ENCODE peak calls at places on chromosomes 2 and 18, in seven cellular contexts. N is A549, H is heart right ventricle, Z is fibroblast of the aortic adventitia, P is heart left ventricle, A is NB4, V is AG10803. X is an unnamed sample.

GRCh38 chr2:226669905-226670304 is 129.7 kb downstream of the IRS1 start:
- DNase-seq in N (no peak), H (no peak), Z (no peak), A (peak; percentile 28), P (no peak), V (no peak), X (no peak)

GRCh38 chr2:130756721-130757195 is 1.4 kb downstream of the AMER3 start:
- DNase-seq in Z (no peak), A (no peak), P (no peak), V (no peak), H (no peak), N (no peak), X (no peak)

GRCh38 chr2:171864357-171864985 is 29.6 kb downstream of the SLC25A12 start:
- DNase-seq in V (no peak), H (peak; percentile 19), A (no peak), P (peak; percentile 35), N (no peak), Z (no peak), X (no peak)

GRCh38 chr2:161207941-161208340 is 47.7 kb downstream of the TANK start:
- DNase-seq in A (no peak), Z (no peak), V (no peak), H (no peak), P (no peak), N (no peak), X (peak; percentile 26)

GRCh38 chr2:229275506-229275905 is 4.4 kb upstream of the PID1 start:
- DNase-seq in A (no peak), N (no peak), H (no peak), P (no peak), V (peak; percentile 56), Z (no peak), X (no peak)

GRCh38 chr2:29516767-29517166 is 401.6 kb downstream of the CLIP4 start:
- DNase-seq in Z (no peak), N (no peak), V (no peak), P (no peak), H (no peak), A (no peak), X (no peak)

GRCh38 chr2:152594022-152594712 is 123.1 kb downstream of the PRPF40A start:
- DNase-seq in A (peak; percentile 33), N (no peak), Z (no peak), H (peak; percentile 43), P (peak; percentile 47), V (peak; percentile 45), X (no peak)

GRCh38 chr2:94870392-94871225 is 621 bp upstream of the TEKT4 start:
- DNase-seq in N (no peak), A (peak; percentile 33), Z (no peak), P (peak; percentile 17), H (no peak), V (no peak), X (no peak)

GRCh38 chr2:212416126-212416525 is 122.5 kb downstream of the ERBB4 start:
- DNase-seq in P (no peak), V (no peak), N (no peak), Z (no peak), H (no peak), A (no peak), X (no peak)

GRCh38 chr2:54660752-54661151 is 62.7 kb upstream of the EML6 start:
- DNase-seq in N (no peak), H (no peak), V (no peak), Z (no peak), P (no peak), A (no peak), X (no peak)

GRCh38 chr2:239722760-239723448 is 302.2 kb downstream of the NDUFA10 start:
- DNase-seq in Z (no peak), N (no peak), V (no peak), A (no peak), P (no peak), H (peak; percentile 2), X (no peak)

GRCh38 chr2:237345891-237346640 is 67.9 kb downstream of the COL6A3 start:
- DNase-seq in V (peak; percentile 68), Z (peak; percentile 38), P (no peak), A (peak; percentile 12), H (no peak), N (no peak), X (peak; percentile 23)

GRCh38 chr2:232491139-232491780 is 3.6 kb upstream of the ECEL1 start:
- DNase-seq in Z (no peak), V (no peak), P (peak; percentile 11), A (no peak), H (no peak), N (no peak), X (no peak)

GRCh38 chr2:15732341-15733077 is 140.8 kb downstream of the DDX1 start:
- DNase-seq in A (no peak), H (no peak), Z (no peak), N (no peak), P (no peak), V (no peak), X (no peak)

GRCh38 chr2:33477473-33478468 is 1.3 kb downstream of the RASGRP3 start:
- DNase-seq in N (no peak), H (peak; percentile 57), A (peak; percentile 79), V (no peak), Z (no peak), P (peak; percentile 54), X (no peak)

GRCh38 chr2:10414000-10414451 is 34.1 kb downstream of the ODC1 start:
- DNase-seq in P (no peak), H (no peak), V (peak; percentile 43), N (no peak), A (no peak), Z (peak; percentile 33), X (no peak)

GRCh38 chr2:46863895-46864294 is 51.7 kb downstream of the MCFD2 start:
- DNase-seq in V (peak; percentile 78), A (no peak), P (no peak), H (no peak), N (no peak), Z (no peak), X (no peak)

GRCh38 chr18:48838921-48839818 is 111.6 kb downstream of the SMAD7 start:
- DNase-seq in N (peak; percentile 45), Z (peak; percentile 70), H (no peak), A (peak; percentile 84), V (peak; percentile 82), P (peak; percentile 14), X (peak; percentile 57)

GRCh38 chr18:46152436-46152807 is 48.2 kb downstream of the HAUS1 start:
- DNase-seq in H (peak; percentile 28), A (no peak), N (no peak), P (peak; percentile 70), V (peak; percentile 82), Z (peak; percentile 65), X (peak; percentile 44)

GRCh38 chr18:74494514-74494913 is 1.6 kb upstream of the CNDP2 start:
- DNase-seq in Z (no peak), P (no peak), H (no peak), A (no peak), V (no peak), N (no peak), X (no peak)

GRCh38 chr2:121387591-121388325 is 102.8 kb upstream of the TFCP2L1 start:
- DNase-seq in N (no peak), A (no peak), V (peak; percentile 6), Z (no peak), P (no peak), H (no peak), X (no peak)
- TF ChIP-seq CTCF in N (no peak), A (no peak), V (no peak), Z (no peak), P (no peak), H (no peak), X (no peak)

DNA sequence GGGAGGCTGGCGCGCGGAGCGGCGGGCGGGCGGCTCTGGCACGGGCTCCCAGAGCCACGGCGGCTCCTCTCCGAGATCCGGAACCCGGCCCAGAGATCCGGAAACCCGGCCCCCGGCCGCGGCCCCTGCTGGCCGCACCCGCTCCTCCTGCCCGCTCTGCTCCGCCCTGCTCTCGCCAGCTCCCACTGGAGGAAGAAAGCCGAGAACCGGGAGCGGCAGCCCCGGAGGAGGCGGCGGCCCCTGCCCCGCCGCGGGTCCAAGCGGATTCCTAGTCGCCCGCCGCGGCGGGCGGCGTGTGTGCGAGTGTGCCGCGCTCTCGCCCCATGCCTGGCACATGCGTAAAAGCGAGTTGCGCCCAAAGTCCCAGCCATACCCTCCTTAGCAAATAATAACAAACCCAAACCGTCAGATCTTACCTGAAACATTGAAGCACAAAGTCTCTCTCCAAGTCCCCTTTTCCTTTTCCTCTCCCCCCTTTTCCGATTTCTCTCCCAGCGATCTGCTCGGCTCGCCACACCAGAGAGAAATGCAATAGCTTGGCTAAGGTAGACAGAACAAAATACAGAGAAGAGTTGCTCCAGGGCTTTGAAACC is 108.7 kb upstream of the KCTD1 start:
- DNase-seq in N (peak; percentile 35), Z (peak; percentile 55), P (peak; percentile 84), V (peak; percentile 61), H (peak; percentile 74), A (peak; percentile 72), X (peak; percentile 63)
- TF ChIP-seq CTCF in N (no peak), Z (peak; percentile 52), P (peak; percentile 12), V (peak; percentile 40), H (peak; percentile 67), A (no peak), X (peak; percentile 15)

DNA sequence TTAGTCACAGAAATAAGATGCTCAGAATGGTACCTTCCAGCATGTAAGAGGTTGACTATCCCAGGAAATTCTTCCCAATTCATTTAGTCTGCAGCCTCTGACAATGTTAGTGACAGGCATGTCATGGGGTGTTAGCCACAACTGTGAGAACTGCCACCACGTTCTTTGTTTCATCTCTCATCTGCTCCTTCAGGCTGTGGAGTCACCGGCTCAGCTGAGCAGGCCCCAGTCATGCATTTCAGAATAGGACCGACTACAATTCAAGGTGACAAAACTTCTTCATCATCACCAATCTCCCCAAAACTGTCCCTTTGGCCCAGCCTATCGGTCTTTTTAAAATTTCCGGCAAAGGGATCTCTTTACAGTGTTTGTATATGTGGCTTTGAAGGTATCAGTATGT is 167.4 kb downstream of the AKAIN1 start:
- DNase-seq in P (no peak), V (no peak), N (no peak), A (no peak), Z (no peak), H (no peak), X (no peak)
- TF ChIP-seq CTCF in P (no peak), V (no peak), N (no peak), A (no peak), Z (no peak), H (no peak), X (no peak)

GRCh38 chr2:122114421-122114820 is 359.0 kb downstream of the TSN start:
- DNase-seq in P (no peak), H (no peak), V (no peak), A (no peak), Z (no peak), N (no peak), X (no peak)
- TF ChIP-seq CTCF in P (no peak), H (no peak), V (no peak), A (no peak), Z (no peak), N (no peak), X (no peak)

GRCh38 chr2:60675309-60675708 is 80.8 kb upstream of the PAPOLG start:
- DNase-seq in Z (no peak), N (no peak), A (no peak), H (no peak), P (no peak), V (no peak), X (no peak)
- TF ChIP-seq CTCF in Z (no peak), N (no peak), A (no peak), H (no peak), P (no peak), V (no peak), X (no peak)